ENCODE peak calls at places on chromosomes 13 and 19, in ten cellular contexts. Z is omental fat pad, H is stomach, E is RWPE1, L is neural progenitor cell, Y is fibroblast of lung, P is fibroblast of the aortic adventitia, C is foreskin fibroblast, R is dorsolateral prefrontal cortex, D is lower leg skin. B is an unnamed sample.

GRCh38 chr13:27921961-27922910 is 2.4 kb downstream of the PDX1 start:
- DNase-seq in E (no peak), H (no peak), C (no peak), R (no peak), Y (no peak), D (no peak), P (no peak), Z (no peak), L (peak), B (no peak)

GRCh38 chr19:31277516-31277915 is 71.7 kb downstream of the TSHZ3 start:
- DNase-seq in Z (no peak), L (no peak), H (no peak), R (no peak), E (no peak), D (no peak), C (no peak), P (no peak), Y (no peak), B (no peak)

GRCh38 chr19:55255618-55256423 is 3.0 kb downstream of the PPP6R1 start:
- DNase-seq in R (no peak), P (peak), D (no peak), Y (peak), H (peak), E (no peak), Z (no peak), L (no peak), C (peak), B (no peak)

GRCh38 chr13:114097893-114098688 is 34.3 kb downstream of the RASA3 start:
- DNase-seq in L (no peak), R (peak), Y (no peak), D (peak), H (no peak), E (no peak), Z (peak), P (no peak), C (no peak), B (no peak)

GRCh38 chr19:11361037-11361770 is 6.0 kb downstream of the PLPPR2 start:
- DNase-seq in Z (no peak), P (no peak), E (no peak), L (peak), H (peak), Y (no peak), R (no peak), D (no peak), C (no peak), B (peak)

GRCh38 chr19:19120308-19121156 is 17.7 kb downstream of the TMEM161A start:
- DNase-seq in P (peak), D (no peak), Z (no peak), E (peak), R (no peak), H (peak), Y (peak), L (peak), C (peak), B (peak)

GRCh38 chr13:67230243-67230773 is at the start of gene PCDH9:
- DNase-seq in E (peak), P (peak), H (peak), Z (peak), D (peak), R (peak), C (peak), L (peak), Y (peak), B (peak)

GRCh38 chr19:20565321-20566018 is at the start of gene ZNF737:
- DNase-seq in Y (peak), D (peak), C (peak), E (peak), P (peak), Z (peak), H (peak), L (peak), R (peak), B (peak)

GRCh38 chr13:49421391-49421790 is 22.5 kb downstream of the CAB39L start:
- DNase-seq in C (no peak), R (no peak), L (peak), D (no peak), Y (no peak), H (no peak), P (no peak), Z (no peak), E (no peak), B (no peak)

GRCh38 chr13:31998131-31998530 is 33.4 kb upstream of the FRY start:
- DNase-seq in R (no peak), L (no peak), Y (peak), C (no peak), P (peak), E (no peak), Z (no peak), H (peak), D (no peak), B (no peak)

GRCh38 chr19:55643733-55644116 is 276 bp downstream of the ZNF581 start:
- DNase-seq in E (no peak), L (no peak), R (no peak), P (no peak), Y (no peak), Z (no peak), C (no peak), H (no peak), D (no peak), B (no peak)

GRCh38 chr19:1251503-1252220 is 3.3 kb downstream of the MIDN start:
- DNase-seq in Y (no peak), E (no peak), C (no peak), H (no peak), Z (no peak), R (peak), P (peak), L (peak), D (peak), B (no peak)

GRCh38 chr19:5178841-5179625 is 161.6 kb downstream of the PTPRS start:
- DNase-seq in E (no peak), H (no peak), P (no peak), D (no peak), L (no peak), Y (no peak), R (no peak), Z (no peak), C (no peak), B (no peak)

GRCh38 chr13:112968380-112968909 is 569 bp upstream of the MCF2L start:
- DNase-seq in L (peak), H (peak), Z (no peak), E (no peak), P (no peak), D (no peak), Y (no peak), C (no peak), R (peak), B (no peak)

GRCh38 chr13:25948910-25949309 is 102.9 kb downstream of the SHISA2 start:
- DNase-seq in D (no peak), Z (no peak), R (no peak), E (no peak), Y (peak), H (no peak), P (no peak), L (no peak), C (no peak), B (no peak)

GRCh38 chr19:55384576-55385235 is 614 bp upstream of the TMEM238 start:
- DNase-seq in C (no peak), L (no peak), Y (no peak), R (no peak), H (no peak), P (no peak), E (no peak), Z (no peak), D (no peak), B (no peak)

GRCh38 chr19:13615890-13616289 is 109.6 kb upstream of the CACNA1A start:
- DNase-seq in Z (no peak), Y (no peak), E (no peak), L (no peak), P (no peak), R (peak), C (no peak), D (no peak), H (no peak), B (no peak)

GRCh38 chr19:13623686-13624405 is 117.6 kb upstream of the CACNA1A start:
- DNase-seq in H (no peak), E (no peak), Y (no peak), R (no peak), P (no peak), D (no peak), C (no peak), Z (no peak), L (no peak), B (no peak)

GRCh38 chr19:13622727-13623126 is 116.4 kb upstream of the CACNA1A start:
- DNase-seq in D (no peak), C (no peak), R (no peak), H (no peak), E (no peak), Z (no peak), L (peak), P (no peak), Y (no peak), B (no peak)

GRCh38 chr19:13619203-13619632 is 112.9 kb upstream of the CACNA1A start:
- DNase-seq in Y (peak), Z (no peak), H (no peak), D (no peak), L (no peak), E (no peak), R (no peak), C (peak), P (peak), B (no peak)

DNA sequence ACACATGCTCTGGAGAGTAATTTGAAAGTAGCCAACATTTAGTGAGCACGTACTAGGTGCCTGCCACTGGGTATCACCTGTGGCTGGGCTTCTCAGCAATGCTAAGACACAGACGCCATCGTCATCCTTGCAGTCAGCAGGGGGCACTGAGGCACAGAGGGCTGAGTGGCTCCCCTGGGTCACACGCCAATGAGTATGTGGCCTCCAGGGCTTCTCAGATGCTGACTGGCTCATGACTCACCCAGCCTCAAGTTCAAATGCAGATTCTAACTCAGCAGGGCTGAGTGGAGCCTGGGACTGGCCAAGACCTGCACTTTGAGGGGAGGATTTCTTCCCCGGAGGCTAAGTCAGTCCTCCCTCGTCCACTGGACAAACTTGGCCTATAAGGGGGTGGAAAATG is 115.1 kb upstream of the CACNA1A start:
- DNase-seq in C (peak), Y (peak), D (no peak), P (peak), H (no peak), E (peak), R (no peak), L (no peak), Z (peak), B (no peak)
- TF ChIP-seq CTCF in C (peak), Y (peak), D (no peak), P (peak), H (no peak), E (no peak), R (no peak), L (no peak), Z (no peak), B (no peak)

GRCh38 chr13:103040006-103040405 is 26.2 kb downstream of the SLC10A2 start:
- DNase-seq in L (no peak), D (no peak), P (no peak), R (no peak), Z (no peak), H (no peak), E (no peak), C (no peak), Y (no peak), B (no peak)
- TF ChIP-seq CTCF in L (no peak), D (no peak), P (no peak), R (no peak), Z (no peak), H (no peak), E (no peak), C (no peak), Y (no peak), B (no peak)

GRCh38 chr13:20116213-20116612 is 44.6 kb downstream of the GJA3 start:
- DNase-seq in Z (no peak), P (no peak), C (no peak), R (no peak), E (no peak), L (no peak), H (no peak), Y (no peak), D (no peak), B (no peak)

GRCh38 chr13:20119960-20120359 is 40.9 kb downstream of the GJA3 start:
- DNase-seq in Z (no peak), C (no peak), R (no peak), Y (no peak), L (no peak), D (peak), E (no peak), P (no peak), H (no peak), B (no peak)

GRCh38 chr13:20114066-20114465 is 46.8 kb downstream of the GJA3 start:
- DNase-seq in L (no peak), E (no peak), P (no peak), Z (no peak), H (no peak), Y (no peak), C (no peak), D (no peak), R (no peak), B (no peak)

GRCh38 chr13:20121154-20121515 is 39.7 kb downstream of the GJA3 start:
- DNase-seq in C (no peak), R (no peak), L (no peak), E (no peak), Z (no peak), Y (no peak), D (no peak), P (peak), H (no peak), B (no peak)

DNA sequence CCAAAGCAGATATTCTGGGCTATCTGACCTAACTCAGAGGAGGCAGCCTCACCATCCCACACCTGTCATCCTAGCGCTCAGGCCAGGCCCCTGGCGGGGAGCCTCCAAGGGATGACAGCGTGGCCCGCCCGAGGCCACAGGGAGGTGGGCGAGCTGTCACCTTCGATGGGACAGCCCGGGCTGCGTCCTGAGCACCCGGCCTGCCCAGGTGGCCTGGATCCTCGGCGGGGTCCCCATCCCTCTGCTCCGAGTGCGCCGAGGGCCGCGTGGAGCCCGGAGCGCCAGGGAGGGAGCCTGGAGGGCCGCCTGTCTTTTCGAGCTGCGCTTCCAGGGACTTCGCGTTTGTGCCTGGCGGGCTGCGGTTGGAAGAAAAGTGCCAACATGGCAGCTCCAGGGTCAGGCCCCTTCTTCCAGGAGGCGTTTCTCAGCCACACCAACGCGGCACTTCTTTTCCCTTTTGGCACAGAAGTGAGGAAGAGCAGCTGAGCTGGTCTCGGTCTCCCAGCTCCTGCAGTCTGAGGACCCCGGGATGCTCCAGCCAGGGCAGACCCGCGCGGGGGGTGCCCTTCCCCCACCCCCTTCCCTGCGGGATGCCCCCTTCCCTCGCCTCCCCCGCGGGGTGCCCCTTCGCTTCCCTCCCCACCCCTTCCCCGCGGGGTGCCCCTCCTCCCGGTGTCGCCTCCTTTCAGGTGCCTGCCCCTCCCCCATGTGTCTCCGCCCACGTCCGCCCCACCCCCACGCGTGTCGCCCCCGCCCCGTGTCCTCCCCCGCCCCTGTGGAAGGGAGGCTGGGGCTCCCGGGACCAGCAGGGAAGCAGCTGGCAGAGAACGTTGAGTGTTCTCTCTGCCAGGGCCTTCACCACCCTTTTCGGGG is 42.3 kb downstream of the GJA3 start:
- DNase-seq in R (peak), D (peak), L (peak), C (peak), Z (no peak), Y (peak), P (peak), E (no peak), H (peak), B (peak)
- TF ChIP-seq CTCF in R (no peak), D (no peak), L (peak), C (no peak), Z (no peak), Y (no peak), P (no peak), E (no peak), H (no peak), B (peak)

GRCh38 chr19:15195381-15195964 is 5.3 kb downstream of the NOTCH3 start:
- DNase-seq in D (peak), C (peak), L (peak), Z (no peak), Y (peak), H (peak), P (peak), E (peak), R (no peak), B (peak)
- TF ChIP-seq CTCF in D (no peak), C (no peak), L (peak), Z (no peak), Y (no peak), H (no peak), P (no peak), E (no peak), R (no peak), B (peak)

GRCh38 chr19:32355309-32355708 is 9.9 kb downstream of the ZNF507 start:
- DNase-seq in H (no peak), C (no peak), R (no peak), E (no peak), Y (no peak), D (no peak), L (no peak), Z (no peak), P (no peak), B (no peak)

GRCh38 chr19:32354345-32354744 is 8.9 kb downstream of the ZNF507 start:
- DNase-seq in L (no peak), D (no peak), E (no peak), Y (no peak), Z (no peak), P (no peak), C (no peak), H (no peak), R (no peak), B (no peak)

GRCh38 chr19:32358311-32358710 is 12.9 kb downstream of the ZNF507 start:
- DNase-seq in Z (no peak), Y (no peak), L (no peak), C (no peak), P (no peak), D (no peak), H (no peak), E (no peak), R (no peak), B (no peak)

GRCh38 chr19:32359581-32359980 is 14.2 kb downstream of the ZNF507 start:
- DNase-seq in L (no peak), Y (no peak), Z (no peak), R (no peak), H (no peak), P (no peak), C (no peak), D (no peak), E (no peak), B (no peak)

DNA sequence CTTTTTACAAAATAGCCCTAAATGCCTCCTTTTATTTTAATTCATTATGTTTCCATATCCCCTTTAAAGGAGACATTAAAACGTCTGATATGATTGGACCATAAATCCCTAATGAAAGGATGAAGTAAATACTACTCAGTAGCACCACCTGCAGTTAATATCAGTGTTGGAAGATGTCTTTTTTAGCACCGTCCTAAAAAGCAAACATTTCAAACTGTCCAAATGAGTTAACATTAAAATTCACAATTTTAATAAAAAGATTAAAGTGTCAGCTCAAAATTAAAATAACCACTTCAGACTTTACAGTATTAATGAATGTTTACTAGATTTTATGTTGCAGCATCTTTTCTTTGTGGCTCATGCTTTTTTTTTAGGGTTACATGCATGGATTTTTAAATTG is 12.3 kb downstream of the ZNF507 start:
- DNase-seq in R (no peak), C (no peak), L (no peak), P (no peak), E (no peak), Y (no peak), H (no peak), Z (no peak), D (no peak), B (no peak)
- TF ChIP-seq CTCF in R (peak), C (peak), L (peak), P (peak), E (peak), Y (no peak), H (no peak), Z (no peak), D (no peak), B (peak)

B was measured in neural crest cell.